ENCODE peak calls at places on chromosomes 1 and 21, in four cellular contexts. One of them, this sample, is unnamed.

GRCh38 chr21:35212393-35213127 is 163.5 kb upstream of the RUNX1 start:
- DNase-seq in bronchial epithelial cell: peak; percentile 87
- DNase-seq in B cell: no peak
- DNase-seq in heart right ventricle: no peak
- DNase-seq in this sample: no peak

GRCh38 chr1:58628987-58629598 is 52.0 kb upstream of the TACSTD2 start:
- DNase-seq in bronchial epithelial cell: no peak
- DNase-seq in heart right ventricle: no peak
- DNase-seq in B cell: no peak
- DNase-seq in this sample: no peak

GRCh38 chr1:30041741-30042437 is 681.5 kb downstream of the MATN1 start:
- DNase-seq in bronchial epithelial cell: no peak
- DNase-seq in B cell: no peak
- DNase-seq in heart right ventricle: no peak
- DNase-seq in this sample: no peak

GRCh38 chr1:53615101-53615500 is 123.9 kb downstream of the GLIS1 start:
- DNase-seq in B cell: peak; percentile 31
- DNase-seq in bronchial epithelial cell: no peak
- DNase-seq in heart right ventricle: no peak
- DNase-seq in this sample: no peak

GRCh38 chr1:61222240-61222639 is 139.9 kb downstream of the NFIA start:
- DNase-seq in heart right ventricle: no peak
- DNase-seq in B cell: no peak
- DNase-seq in bronchial epithelial cell: no peak
- DNase-seq in this sample: no peak

GRCh38 chr1:167439301-167439988 is 78.9 kb downstream of the CD247 start:
- DNase-seq in heart right ventricle: peak; percentile 43
- DNase-seq in B cell: no peak
- DNase-seq in bronchial epithelial cell: peak; percentile 28
- DNase-seq in this sample: peak; percentile 71

GRCh38 chr21:33229099-33229775 is 501 bp upstream of the IFNAR2 start:
- DNase-seq in bronchial epithelial cell: no peak
- DNase-seq in heart right ventricle: no peak
- DNase-seq in B cell: no peak
- DNase-seq in this sample: no peak

GRCh38 chr21:15066231-15066577 is 1.4 kb upstream of the NRIP1 start:
- DNase-seq in B cell: no peak
- DNase-seq in heart right ventricle: no peak
- DNase-seq in bronchial epithelial cell: peak; percentile 38
- DNase-seq in this sample: no peak

GRCh38 chr21:16569679-16570078 is 839.9 kb downstream of the USP25 start:
- DNase-seq in bronchial epithelial cell: no peak
- DNase-seq in heart right ventricle: no peak
- DNase-seq in B cell: no peak
- DNase-seq in this sample: no peak

GRCh38 chr21:29656504-29657227 is 283.1 kb downstream of the GRIK1 start:
- DNase-seq in bronchial epithelial cell: peak; percentile 81
- DNase-seq in heart right ventricle: no peak
- DNase-seq in B cell: no peak
- DNase-seq in this sample: peak; percentile 26

GRCh38 chr1:182720465-182720864 is 36.1 kb upstream of the RGS8 start:
- DNase-seq in bronchial epithelial cell: peak; percentile 15
- DNase-seq in heart right ventricle: no peak
- DNase-seq in B cell: no peak
- DNase-seq in this sample: no peak
- TF ChIP-seq CTCF in bronchial epithelial cell: peak; percentile 34
- TF ChIP-seq CTCF in heart right ventricle: no peak
- TF ChIP-seq CTCF in B cell: no peak
- TF ChIP-seq CTCF in this sample: no peak

DNA sequence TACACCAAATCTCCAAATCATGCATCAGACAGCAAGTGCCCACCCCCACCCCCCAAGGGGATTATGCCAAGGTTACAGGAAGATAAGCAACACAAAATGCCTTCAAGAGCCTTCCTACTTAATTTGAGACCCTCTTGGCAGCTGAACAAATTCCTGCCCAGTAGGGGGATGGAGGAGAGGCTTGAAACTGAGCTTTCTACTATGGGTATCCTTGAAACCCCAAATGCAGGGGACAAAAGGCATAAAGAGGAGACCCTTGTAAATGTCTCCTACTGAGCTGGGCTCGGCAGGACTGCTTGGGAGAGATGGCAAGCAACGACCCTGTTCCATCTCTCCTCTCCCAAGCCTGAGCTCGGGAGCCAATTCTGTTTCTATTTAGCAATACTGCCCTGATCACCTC is 3.5 kb downstream of the SLC41A1 start:
- DNase-seq in bronchial epithelial cell: no peak
- DNase-seq in B cell: no peak
- DNase-seq in heart right ventricle: no peak
- DNase-seq in this sample: no peak
- TF ChIP-seq CTCF in bronchial epithelial cell: no peak
- TF ChIP-seq CTCF in B cell: no peak
- TF ChIP-seq CTCF in heart right ventricle: no peak
- TF ChIP-seq CTCF in this sample: no peak

GRCh38 chr21:45739218-45740087 is 95.9 kb downstream of the PCBP3 start:
- DNase-seq in bronchial epithelial cell: no peak
- DNase-seq in heart right ventricle: no peak
- DNase-seq in B cell: no peak
- DNase-seq in this sample: peak; percentile 63

GRCh38 chr21:45740491-45741357 is 97.2 kb downstream of the PCBP3 start:
- DNase-seq in B cell: no peak
- DNase-seq in heart right ventricle: no peak
- DNase-seq in bronchial epithelial cell: no peak
- DNase-seq in this sample: no peak

GRCh38 chr21:45740088-45740440 is 96.5 kb downstream of the PCBP3 start:
- DNase-seq in bronchial epithelial cell: no peak
- DNase-seq in B cell: no peak
- DNase-seq in heart right ventricle: no peak
- DNase-seq in this sample: no peak

GRCh38 chr21:45745256-45745655 is 101.7 kb downstream of the PCBP3 start:
- DNase-seq in bronchial epithelial cell: no peak
- DNase-seq in B cell: no peak
- DNase-seq in heart right ventricle: no peak
- DNase-seq in this sample: no peak

DNA sequence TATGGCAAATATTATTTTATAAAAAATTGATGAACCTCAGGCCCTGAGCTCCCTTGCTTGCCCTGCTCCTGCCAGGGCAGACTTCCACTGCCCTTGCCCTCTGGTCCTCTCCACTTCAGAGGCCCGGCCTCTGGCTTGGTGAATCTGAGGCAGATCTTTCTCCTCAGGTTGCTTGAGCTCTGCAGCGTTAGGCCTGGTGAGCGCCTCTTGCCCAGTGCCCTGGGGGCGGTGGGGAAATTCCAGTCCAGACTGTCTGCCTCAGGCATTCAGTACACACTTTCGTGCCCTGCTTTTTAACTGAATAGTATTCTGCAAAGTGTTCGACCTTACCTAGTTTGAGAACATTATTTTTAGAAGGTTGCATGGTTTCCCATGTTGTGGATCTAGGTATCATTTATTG is 98.2 kb downstream of the PCBP3 start:
- DNase-seq in B cell: no peak
- DNase-seq in heart right ventricle: no peak
- DNase-seq in bronchial epithelial cell: no peak
- DNase-seq in this sample: peak; percentile 41
- TF ChIP-seq CTCF in B cell: no peak
- TF ChIP-seq CTCF in heart right ventricle: no peak
- TF ChIP-seq CTCF in bronchial epithelial cell: no peak
- TF ChIP-seq CTCF in this sample: no peak

GRCh38 chr1:161128591-161129420 is 3.7 kb downstream of the DEDD start:
- DNase-seq in B cell: no peak
- DNase-seq in heart right ventricle: no peak
- DNase-seq in bronchial epithelial cell: no peak
- DNase-seq in this sample: no peak

GRCh38 chr1:161131721-161132409 is 602 bp downstream of the DEDD start:
- DNase-seq in B cell: no peak
- DNase-seq in bronchial epithelial cell: peak; percentile 23
- DNase-seq in heart right ventricle: no peak
- DNase-seq in this sample: peak; percentile 28

GRCh38 chr1:161130266-161130665 is 2.2 kb downstream of the DEDD start:
- DNase-seq in bronchial epithelial cell: no peak
- DNase-seq in B cell: no peak
- DNase-seq in heart right ventricle: no peak
- DNase-seq in this sample: no peak

GRCh38 chr1:161133220-161133740 is 813 bp upstream of the DEDD start:
- DNase-seq in B cell: no peak
- DNase-seq in heart right ventricle: no peak
- DNase-seq in bronchial epithelial cell: no peak
- DNase-seq in this sample: no peak

GRCh38 chr1:161132410-161133219 is at the start of gene DEDD:
- DNase-seq in heart right ventricle: peak; percentile 90
- DNase-seq in B cell: peak; percentile 93
- DNase-seq in bronchial epithelial cell: peak; percentile 94
- DNase-seq in this sample: peak; percentile 95
- TF ChIP-seq CTCF in heart right ventricle: no peak
- TF ChIP-seq CTCF in B cell: no peak
- TF ChIP-seq CTCF in bronchial epithelial cell: peak; percentile 12
- TF ChIP-seq CTCF in this sample: no peak

GRCh38 chr1:237887542-237887941 is 3.2 kb downstream of the ZP4 start:
- DNase-seq in bronchial epithelial cell: no peak
- DNase-seq in B cell: no peak
- DNase-seq in heart right ventricle: no peak
- DNase-seq in this sample: no peak
- TF ChIP-seq CTCF in bronchial epithelial cell: no peak
- TF ChIP-seq CTCF in B cell: no peak
- TF ChIP-seq CTCF in heart right ventricle: no peak
- TF ChIP-seq CTCF in this sample: no peak

GRCh38 chr1:22652457-22652856 is 579 bp upstream of the C1QB start:
- DNase-seq in heart right ventricle: no peak
- DNase-seq in B cell: no peak
- DNase-seq in bronchial epithelial cell: no peak
- DNase-seq in this sample: no peak

GRCh38 chr1:22652881-22653316 is at the start of gene C1QB:
- DNase-seq in heart right ventricle: peak; percentile 53
- DNase-seq in B cell: no peak
- DNase-seq in bronchial epithelial cell: no peak
- DNase-seq in this sample: no peak

GRCh38 chr1:22653741-22654140 is 705 bp downstream of the C1QB start:
- DNase-seq in bronchial epithelial cell: no peak
- DNase-seq in heart right ventricle: no peak
- DNase-seq in B cell: no peak
- DNase-seq in this sample: no peak

GRCh38 chr1:22658385-22659163 is 5.5 kb downstream of the C1QB start:
- DNase-seq in B cell: no peak
- DNase-seq in bronchial epithelial cell: no peak
- DNase-seq in heart right ventricle: no peak
- DNase-seq in this sample: no peak

DNA sequence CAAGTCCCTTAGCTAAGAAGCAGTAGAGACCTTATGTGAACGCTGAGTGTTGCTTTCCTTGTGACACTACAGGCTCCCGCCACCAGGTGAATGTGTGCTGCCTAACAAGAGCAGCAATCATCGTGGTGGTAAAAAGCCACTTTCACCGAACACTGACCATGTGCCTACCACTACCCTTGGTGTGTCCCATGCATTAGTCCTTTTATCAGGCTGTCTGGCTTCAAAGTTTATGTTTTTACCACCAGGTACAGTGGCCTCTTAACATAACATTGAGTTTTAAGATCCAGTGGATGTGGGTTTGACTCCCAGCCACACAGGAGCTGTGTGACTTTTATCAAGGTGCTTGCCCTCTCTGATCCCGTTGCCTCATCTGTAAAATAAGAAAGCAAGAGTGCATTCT is 1.7 kb downstream of the C1QB start:
- DNase-seq in B cell: no peak
- DNase-seq in heart right ventricle: no peak
- DNase-seq in bronchial epithelial cell: no peak
- DNase-seq in this sample: no peak
- TF ChIP-seq CTCF in B cell: no peak
- TF ChIP-seq CTCF in heart right ventricle: no peak
- TF ChIP-seq CTCF in bronchial epithelial cell: no peak
- TF ChIP-seq CTCF in this sample: no peak

DNA sequence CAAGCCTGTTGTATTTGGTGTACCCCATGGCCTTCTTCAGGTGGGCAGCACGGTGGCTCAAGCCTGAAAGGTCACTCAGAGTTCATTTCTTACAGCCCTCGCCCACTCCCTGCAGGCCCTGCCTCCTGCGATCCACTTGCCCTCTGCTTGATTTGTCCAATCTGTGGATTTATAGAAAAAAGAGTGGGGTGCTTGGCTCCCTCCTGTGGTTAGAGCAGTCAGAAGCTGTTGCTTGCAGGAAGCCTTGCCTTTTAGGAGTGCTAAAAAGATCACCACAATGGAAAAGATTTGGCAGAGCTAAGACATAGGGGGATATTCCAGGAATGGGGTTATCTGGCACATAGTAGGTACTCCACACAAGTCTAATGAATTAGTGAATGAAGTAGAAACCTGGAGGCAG is 108.0 kb upstream of the TRABD2B start:
- DNase-seq in bronchial epithelial cell: peak; percentile 5
- DNase-seq in B cell: no peak
- DNase-seq in heart right ventricle: no peak
- DNase-seq in this sample: no peak
- TF ChIP-seq CTCF in bronchial epithelial cell: no peak
- TF ChIP-seq CTCF in B cell: no peak
- TF ChIP-seq CTCF in heart right ventricle: no peak
- TF ChIP-seq CTCF in this sample: no peak

GRCh38 chr1:101238681-101239094 is 1.9 kb downstream of the S1PR1 start:
- DNase-seq in bronchial epithelial cell: peak; percentile 78
- DNase-seq in heart right ventricle: peak; percentile 89
- DNase-seq in B cell: peak; percentile 80
- DNase-seq in this sample: peak; percentile 95

GRCh38 chr1:101235696-101236545 is 898 bp upstream of the S1PR1 start:
- DNase-seq in bronchial epithelial cell: peak; percentile 40
- DNase-seq in heart right ventricle: peak; percentile 35
- DNase-seq in B cell: peak; percentile 76
- DNase-seq in this sample: peak; percentile 83

GRCh38 chr1:101238041-101238515 is 1.3 kb downstream of the S1PR1 start:
- DNase-seq in heart right ventricle: no peak
- DNase-seq in B cell: peak; percentile 75
- DNase-seq in bronchial epithelial cell: no peak
- DNase-seq in this sample: peak; percentile 86

GRCh38 chr1:101236546-101237228 is at the start of gene S1PR1:
- DNase-seq in bronchial epithelial cell: peak; percentile 13
- DNase-seq in B cell: peak; percentile 78
- DNase-seq in heart right ventricle: peak; percentile 83
- DNase-seq in this sample: peak; percentile 81

GRCh38 chr1:101237229-101237837 is 514 bp downstream of the S1PR1 start:
- DNase-seq in bronchial epithelial cell: peak; percentile 37
- DNase-seq in heart right ventricle: no peak
- DNase-seq in B cell: no peak
- DNase-seq in this sample: peak; percentile 48
- TF ChIP-seq CTCF in bronchial epithelial cell: no peak
- TF ChIP-seq CTCF in heart right ventricle: no peak
- TF ChIP-seq CTCF in B cell: no peak
- TF ChIP-seq CTCF in this sample: no peak

DNA sequence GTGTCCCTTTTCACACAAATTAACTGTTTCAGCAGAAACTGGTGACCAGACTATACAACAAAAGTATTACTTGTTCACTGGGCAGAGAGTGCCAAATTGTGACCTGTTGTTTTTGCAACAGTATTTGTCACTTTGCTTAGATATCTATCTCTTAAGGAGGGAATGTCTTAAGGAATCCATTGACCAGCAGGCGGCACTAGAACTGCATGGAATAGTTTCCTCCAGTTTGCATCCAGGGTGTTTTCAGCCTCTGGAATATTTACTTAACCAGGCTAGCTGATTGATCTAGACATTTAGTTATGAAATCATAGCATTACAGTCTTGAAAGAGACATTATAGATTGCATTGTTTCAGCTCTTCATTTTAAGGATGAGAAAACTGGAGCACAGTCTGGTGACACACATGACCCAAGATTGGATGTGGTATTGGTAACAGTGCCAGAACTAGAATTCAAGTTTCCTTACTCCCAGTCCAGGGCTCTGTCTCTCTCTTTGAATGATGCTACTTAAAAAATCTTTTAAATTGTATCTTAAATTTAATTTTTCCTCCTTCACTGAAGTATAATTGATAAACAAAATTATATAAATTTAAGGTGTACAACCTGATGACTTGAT is 16.9 kb downstream of the RPTN start:
- DNase-seq in bronchial epithelial cell: peak; percentile 78
- DNase-seq in B cell: no peak
- DNase-seq in heart right ventricle: peak; percentile 13
- DNase-seq in this sample: peak; percentile 44
- TF ChIP-seq CTCF in bronchial epithelial cell: peak; percentile 73
- TF ChIP-seq CTCF in B cell: peak; percentile 22
- TF ChIP-seq CTCF in heart right ventricle: peak; percentile 50
- TF ChIP-seq CTCF in this sample: peak; percentile 61